ENCODE peak calls at places on chromosomes 11 and 22, in eight cellular contexts. V is transverse colon, P is sigmoid colon, L is tibial nerve, R is ovary, C is stomach, E is SK-N-SH, K is A549. O is an unnamed sample.

GRCh38 chr11:14499178-14499559 is 442 bp downstream of the COPB1 start:
- DNase-seq in V (peak; percentile 53), P (peak; percentile 73), L (no peak), R (peak; percentile 26), C (peak; percentile 42), E (no peak), K (peak; percentile 19), O (no peak)

GRCh38 chr22:31615481-31615840 is 46.6 kb downstream of the PISD start:
- DNase-seq in V (no peak), P (no peak), L (no peak), R (no peak), C (no peak), E (no peak), K (no peak), O (no peak)

GRCh38 chr11:43585877-43586608 is 94.5 kb upstream of the HSD17B12 start:
- DNase-seq in V (no peak), P (no peak), L (no peak), R (no peak), C (no peak), E (no peak), K (no peak), O (no peak)

GRCh38 chr11:61694971-61695706 is 14.9 kb downstream of the DAGLA start:
- DNase-seq in V (peak; percentile 43), P (peak; percentile 92), L (no peak), R (peak; percentile 48), C (peak; percentile 81), E (peak; percentile 67), K (no peak), O (peak; percentile 56)

GRCh38 chr11:73234403-73235181 is 16.5 kb downstream of the P2RY2 start:
- DNase-seq in V (peak; percentile 1), P (peak; percentile 45), L (no peak), R (no peak), C (no peak), E (no peak), K (no peak), O (peak; percentile 85)

GRCh38 chr11:126502982-126503381 is 147.5 kb downstream of the ST3GAL4 start:
- DNase-seq in V (no peak), P (peak; percentile 44), L (no peak), R (no peak), C (no peak), E (no peak), K (no peak), O (no peak)

GRCh38 chr11:65571940-65572339 is 398 bp upstream of the FAM89B start:
- DNase-seq in V (peak; percentile 44), P (no peak), L (no peak), R (peak; percentile 56), C (peak; percentile 36), E (no peak), K (peak; percentile 79), O (no peak)

GRCh38 chr22:38874529-38875222 is 2.7 kb upstream of the CBX6 start:
- DNase-seq in V (no peak), P (peak; percentile 59), L (no peak), R (no peak), C (peak; percentile 9), E (no peak), K (no peak), O (no peak)

GRCh38 chr11:46330154-46330886 is 16.9 kb upstream of the DGKZ start:
- DNase-seq in V (no peak), P (no peak), L (no peak), R (no peak), C (no peak), E (no peak), K (no peak), O (no peak)

GRCh38 chr22:35299217-35299716 is 427 bp upstream of the TOM1 start:
- DNase-seq in V (no peak), P (no peak), L (no peak), R (no peak), C (no peak), E (peak; percentile 60), K (no peak), O (no peak)

GRCh38 chr22:38251355-38251720 is 21.5 kb downstream of the TMEM184B start:
- DNase-seq in V (no peak), P (no peak), L (no peak), R (no peak), C (no peak), E (no peak), K (no peak), O (no peak)

GRCh38 chr22:32389685-32390084 is 22.4 kb downstream of the RTCB start:
- DNase-seq in V (no peak), P (no peak), L (no peak), R (no peak), C (no peak), E (peak; percentile 24), K (peak; percentile 12), O (no peak)

GRCh38 chr11:66789097-66789890 is 53.9 kb upstream of the RCE1 start:
- DNase-seq in V (no peak), P (no peak), L (no peak), R (no peak), C (no peak), E (no peak), K (no peak), O (no peak)

GRCh38 chr11:110000045-110000502 is 93.1 kb upstream of the ZC3H12C start:
- DNase-seq in V (no peak), P (no peak), L (no peak), R (no peak), C (no peak), E (no peak), K (peak; percentile 65), O (peak; percentile 23)

GRCh38 chr22:24741357-24741756 is 33.2 kb downstream of the PIWIL3 start:
- DNase-seq in V (no peak), P (no peak), L (no peak), R (no peak), C (no peak), E (no peak), K (no peak), O (no peak)

GRCh38 chr11:116173506-116173905 is 599.3 kb downstream of the BUD13 start:
- DNase-seq in V (no peak), P (no peak), L (no peak), R (no peak), C (no peak), E (no peak), K (no peak), O (no peak)

GRCh38 chr11:116172156-116172555 is 600.6 kb downstream of the BUD13 start:
- DNase-seq in V (no peak), P (no peak), L (no peak), R (no peak), C (no peak), E (no peak), K (no peak), O (no peak)

GRCh38 chr11:116170526-116171120 is 602.2 kb downstream of the BUD13 start:
- DNase-seq in V (peak; percentile 25), P (no peak), L (no peak), R (no peak), C (no peak), E (peak; percentile 52), K (no peak), O (no peak)

GRCh38 chr11:116169776-116170175 is 603.0 kb downstream of the BUD13 start:
- DNase-seq in V (no peak), P (no peak), L (no peak), R (no peak), C (no peak), E (no peak), K (no peak), O (no peak)

GRCh38 chr11:116171271-116172140 is 601.3 kb downstream of the BUD13 start:
- DNase-seq in V (no peak), P (no peak), L (no peak), R (no peak), C (no peak), E (no peak), K (no peak), O (no peak)
- TF ChIP-seq EP300 in V (no peak), P (no peak), L (no peak), R (no peak), C (no peak), E (no peak), K (no peak), O (no peak)

GRCh38 chr22:19477321-19478085 is 1.5 kb downstream of the UFD1 start:
- DNase-seq in V (no peak), P (no peak), L (no peak), R (no peak), C (no peak), E (no peak), K (no peak), O (no peak)
- H3K4me3 ChIP-seq in V (peak overlapping the region; percentile 67), P (peak overlapping the region; percentile 82), L (peak overlapping the region; percentile 71), R (peak overlapping the region; percentile 76), C (peak overlapping the region; percentile 66), E (peak overlapping the region; percentile 95), K (peak overlapping the region; percentile 96), O (no peak overlapping the region)

DNA sequence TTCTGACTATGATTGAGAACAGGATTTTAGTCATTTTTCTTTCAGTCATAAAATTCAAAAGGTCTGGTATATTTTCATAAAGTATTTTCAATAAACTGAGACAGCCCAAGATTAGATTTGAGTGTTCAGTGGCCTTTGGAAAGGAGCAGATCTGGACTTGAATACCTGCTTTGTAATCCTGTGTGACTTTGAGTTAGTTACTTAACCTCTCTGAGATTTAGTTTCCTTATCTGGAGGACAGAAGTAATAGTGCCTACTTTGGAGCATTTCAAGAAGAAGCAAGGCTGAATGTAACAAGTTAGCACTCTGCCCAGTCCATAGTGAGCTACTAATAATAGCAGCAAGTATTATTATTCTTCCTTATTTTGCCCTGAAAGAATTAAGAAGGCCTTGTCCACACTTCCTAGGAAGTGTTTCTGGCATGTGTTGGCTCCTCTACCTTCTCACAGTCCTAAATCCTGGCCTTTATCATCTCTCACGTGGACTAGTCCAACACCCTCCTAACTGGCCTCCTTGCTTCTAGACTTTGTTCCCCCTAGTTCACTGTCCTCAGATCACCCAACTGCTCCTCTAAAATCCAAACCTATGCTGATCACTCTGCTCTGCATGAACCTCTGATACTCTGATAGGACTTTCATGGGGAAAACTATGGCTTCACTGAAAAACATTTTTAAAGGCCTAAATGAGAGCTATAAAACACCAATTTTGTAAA is 115.8 kb downstream of the PLEKHA7 start:
- DNase-seq in V (no peak), P (no peak), L (no peak), R (no peak), C (no peak), E (no peak), K (no peak), O (no peak)
- TF ChIP-seq EP300 in V (no peak), P (no peak), L (no peak), R (no peak), C (no peak), E (no peak), K (no peak), O (no peak)

GRCh38 chr11:35623708-35624168 is 5.5 kb downstream of the FJX1 start:
- DNase-seq in V (no peak), P (no peak), L (no peak), R (no peak), C (no peak), E (no peak), K (no peak), O (no peak)

GRCh38 chr11:35619754-35620640 is 1.7 kb downstream of the FJX1 start:
- DNase-seq in V (peak; percentile 8), P (peak; percentile 63), L (no peak), R (peak; percentile 24), C (no peak), E (peak; percentile 77), K (peak; percentile 18), O (no peak)

GRCh38 chr11:35619030-35619753 is 932 bp downstream of the FJX1 start:
- DNase-seq in V (peak; percentile 8), P (peak; percentile 67), L (no peak), R (no peak), C (no peak), E (peak; percentile 71), K (peak; percentile 77), O (peak; percentile 89)

GRCh38 chr11:35622070-35622469 is 3.8 kb downstream of the FJX1 start:
- DNase-seq in V (no peak), P (no peak), L (no peak), R (no peak), C (no peak), E (no peak), K (no peak), O (no peak)

GRCh38 chr11:35621620-35622019 is 3.4 kb downstream of the FJX1 start:
- DNase-seq in V (no peak), P (no peak), L (no peak), R (no peak), C (no peak), E (no peak), K (no peak), O (no peak)
- H3K4me3 ChIP-seq in V (no peak overlapping the region), P (no peak overlapping the region), L (no peak overlapping the region), R (no peak overlapping the region), C (no peak overlapping the region), E (peak overlapping the region; percentile 14), K (no peak overlapping the region), O (no peak overlapping the region)

O was measured in upper lobe of left lung.